ENCODE peak calls at places on chromosomes 2 and 18, in four cellular contexts. One of them, this sample, is unnamed. For H3K4me1, the result is how much of the 10 kb centered on the place peaks cover.

GRCh38 chr18:63578357-63578958 is 8.7 kb upstream of the SERPINB13 start:
- DNase-seq in sigmoid colon: no peak
- DNase-seq in tibial nerve: peak
- DNase-seq in transverse colon: no peak
- DNase-seq in this sample: no peak

GRCh38 chr2:2591542-2591940 is 260.5 kb upstream of the MYT1L start:
- DNase-seq in transverse colon: no peak
- DNase-seq in tibial nerve: no peak
- DNase-seq in sigmoid colon: no peak
- DNase-seq in this sample: no peak

GRCh38 chr2:189014426-189015138 is 40.4 kb downstream of the COL3A1 start:
- DNase-seq in sigmoid colon: no peak
- DNase-seq in tibial nerve: no peak
- DNase-seq in transverse colon: no peak
- DNase-seq in this sample: no peak

GRCh38 chr2:196284901-196285589 is 113.7 kb upstream of the STK17B start:
- DNase-seq in sigmoid colon: no peak
- DNase-seq in tibial nerve: no peak
- DNase-seq in transverse colon: no peak
- DNase-seq in this sample: no peak

GRCh38 chr18:78974115-78974740 is 5.4 kb upstream of the SALL3 start:
- DNase-seq in sigmoid colon: no peak
- DNase-seq in tibial nerve: no peak
- DNase-seq in transverse colon: no peak
- DNase-seq in this sample: no peak

GRCh38 chr2:105888625-105889024 is 143.9 kb downstream of the NCK2 start:
- DNase-seq in transverse colon: no peak
- DNase-seq in sigmoid colon: no peak
- DNase-seq in tibial nerve: no peak
- DNase-seq in this sample: no peak

GRCh38 chr2:230012242-230012884 is 56.4 kb downstream of the SLC16A14 start:
- DNase-seq in tibial nerve: no peak
- DNase-seq in transverse colon: no peak
- DNase-seq in sigmoid colon: no peak
- DNase-seq in this sample: no peak

GRCh38 chr18:77058186-77058847 is 74.3 kb downstream of the MBP start:
- DNase-seq in tibial nerve: peak
- DNase-seq in transverse colon: no peak
- DNase-seq in sigmoid colon: peak
- DNase-seq in this sample: no peak

GRCh38 chr2:241499146-241499965 is 9.0 kb downstream of the STK25 start:
- DNase-seq in tibial nerve: no peak
- DNase-seq in sigmoid colon: no peak
- DNase-seq in transverse colon: no peak
- DNase-seq in this sample: peak

GRCh38 chr2:219128401-219128800 is 32.2 kb downstream of the NHEJ1 start:
- DNase-seq in tibial nerve: no peak
- DNase-seq in sigmoid colon: no peak
- DNase-seq in transverse colon: no peak
- DNase-seq in this sample: no peak

GRCh38 chr2:133570547-133570946 is 2.3 kb upstream of the NCKAP5 start:
- DNase-seq in sigmoid colon: no peak
- DNase-seq in tibial nerve: no peak
- DNase-seq in transverse colon: no peak
- DNase-seq in this sample: no peak

GRCh38 chr2:146527166-146527565 is 1317.7 kb upstream of the ACVR2A start:
- DNase-seq in sigmoid colon: no peak
- DNase-seq in tibial nerve: no peak
- DNase-seq in transverse colon: no peak
- DNase-seq in this sample: no peak

GRCh38 chr18:49976810-49977209 is 163.5 kb upstream of the ACAA2 start:
- DNase-seq in sigmoid colon: no peak
- DNase-seq in tibial nerve: no peak
- DNase-seq in transverse colon: no peak
- DNase-seq in this sample: peak

GRCh38 chr2:136327162-136327852 is 209.4 kb upstream of the CXCR4 start:
- DNase-seq in transverse colon: peak
- DNase-seq in tibial nerve: no peak
- DNase-seq in sigmoid colon: no peak
- DNase-seq in this sample: peak

GRCh38 chr2:31831585-31831984 is 179.2 kb downstream of the MEMO1 start:
- DNase-seq in sigmoid colon: no peak
- DNase-seq in transverse colon: no peak
- DNase-seq in tibial nerve: no peak
- DNase-seq in this sample: no peak

GRCh38 chr2:109529532-109530449 is 84.0 kb downstream of the SEPTIN10 start:
- DNase-seq in transverse colon: no peak
- DNase-seq in sigmoid colon: peak
- DNase-seq in tibial nerve: no peak
- DNase-seq in this sample: no peak

GRCh38 chr2:40256649-40257048 is 195.2 kb downstream of the SLC8A1 start:
- DNase-seq in tibial nerve: no peak
- DNase-seq in sigmoid colon: no peak
- DNase-seq in transverse colon: no peak
- DNase-seq in this sample: no peak

GRCh38 chr2:5914831-5915611 is 222.8 kb downstream of the SOX11 start:
- DNase-seq in tibial nerve: no peak
- DNase-seq in transverse colon: no peak
- DNase-seq in sigmoid colon: no peak
- DNase-seq in this sample: no peak

GRCh38 chr2:135230150-135230549 is 178.1 kb downstream of the RAB3GAP1 start:
- DNase-seq in sigmoid colon: no peak
- DNase-seq in transverse colon: no peak
- DNase-seq in tibial nerve: no peak
- DNase-seq in this sample: no peak

GRCh38 chr2:58870704-58871103 is 629.6 kb upstream of the FANCL start:
- DNase-seq in tibial nerve: no peak
- DNase-seq in transverse colon: no peak
- DNase-seq in sigmoid colon: no peak
- DNase-seq in this sample: no peak

GRCh38 chr2:43183743-43184142 is 42.7 kb downstream of the ZFP36L2 start:
- DNase-seq in tibial nerve: no peak
- DNase-seq in sigmoid colon: no peak
- DNase-seq in transverse colon: no peak
- DNase-seq in this sample: no peak

GRCh38 chr18:499351-500229 is 911 bp downstream of the COLEC12 start:
- DNase-seq in sigmoid colon: peak
- DNase-seq in transverse colon: no peak
- DNase-seq in tibial nerve: no peak
- DNase-seq in this sample: peak

GRCh38 chr18:1104265-1104792 is 199.7 kb downstream of the ADCYAP1 start:
- DNase-seq in sigmoid colon: no peak
- DNase-seq in tibial nerve: no peak
- DNase-seq in transverse colon: no peak
- DNase-seq in this sample: no peak

GRCh38 chr2:191866675-191867506 is 20.0 kb upstream of the CAVIN2 start:
- DNase-seq in sigmoid colon: peak
- DNase-seq in tibial nerve: peak
- DNase-seq in transverse colon: no peak
- DNase-seq in this sample: no peak
- TF ChIP-seq EP300 in sigmoid colon: peak
- TF ChIP-seq EP300 in tibial nerve: peak
- TF ChIP-seq EP300 in transverse colon: no peak
- TF ChIP-seq EP300 in this sample: no peak

GRCh38 chr2:45236268-45236667 is 227.0 kb upstream of the SIX2 start:
- DNase-seq in sigmoid colon: no peak
- DNase-seq in tibial nerve: no peak
- DNase-seq in transverse colon: no peak
- DNase-seq in this sample: no peak

GRCh38 chr2:45237850-45238542 is 228.7 kb upstream of the SIX2 start:
- DNase-seq in sigmoid colon: no peak
- DNase-seq in transverse colon: no peak
- DNase-seq in tibial nerve: peak
- DNase-seq in this sample: no peak

GRCh38 chr2:45233301-45233700 is 224.0 kb upstream of the SIX2 start:
- DNase-seq in sigmoid colon: no peak
- DNase-seq in transverse colon: no peak
- DNase-seq in tibial nerve: no peak
- DNase-seq in this sample: no peak

GRCh38 chr2:45241061-45241561 is 231.9 kb upstream of the SIX2 start:
- DNase-seq in sigmoid colon: no peak
- DNase-seq in transverse colon: no peak
- DNase-seq in tibial nerve: no peak
- DNase-seq in this sample: no peak

GRCh38 chr2:45237128-45237527 is 227.9 kb upstream of the SIX2 start:
- DNase-seq in sigmoid colon: no peak
- DNase-seq in transverse colon: no peak
- DNase-seq in tibial nerve: no peak
- DNase-seq in this sample: no peak
- H3K4me1 ChIP-seq in sigmoid colon: under half
- H3K4me1 ChIP-seq in transverse colon: under half
- H3K4me1 ChIP-seq in tibial nerve: under half
- H3K4me1 ChIP-seq in this sample: under half

GRCh38 chr18:3538954-3539617 is 89.1 kb downstream of the TGIF1 start:
- DNase-seq in transverse colon: no peak
- DNase-seq in sigmoid colon: no peak
- DNase-seq in tibial nerve: no peak
- DNase-seq in this sample: no peak
- TF ChIP-seq EP300 in transverse colon: no peak
- TF ChIP-seq EP300 in sigmoid colon: no peak
- TF ChIP-seq EP300 in tibial nerve: no peak
- TF ChIP-seq EP300 in this sample: no peak

DNA sequence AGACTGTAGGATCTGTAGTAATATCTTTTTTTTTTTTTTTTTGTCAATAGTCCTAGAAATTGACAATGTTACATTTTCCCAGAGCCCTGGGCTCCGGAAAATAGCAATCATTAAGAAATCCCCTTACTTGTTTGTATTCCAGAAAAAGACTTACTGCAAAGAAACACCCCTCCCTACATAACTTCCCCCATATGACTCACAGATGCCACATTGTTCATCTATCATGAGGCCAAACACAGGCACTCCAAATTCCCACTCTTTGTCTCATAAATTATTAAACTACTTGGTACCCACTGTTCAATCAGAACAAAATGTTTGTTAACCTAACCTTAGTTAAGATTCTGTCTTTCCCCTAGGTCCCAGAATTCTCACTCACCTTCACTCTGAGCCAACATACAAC is 53.5 kb downstream of the TEX51 start:
- DNase-seq in transverse colon: no peak
- DNase-seq in tibial nerve: no peak
- DNase-seq in sigmoid colon: no peak
- DNase-seq in this sample: no peak
- H3K4me1 ChIP-seq in transverse colon: under half
- H3K4me1 ChIP-seq in tibial nerve: under half
- H3K4me1 ChIP-seq in sigmoid colon: under half
- H3K4me1 ChIP-seq in this sample: under half

DNA sequence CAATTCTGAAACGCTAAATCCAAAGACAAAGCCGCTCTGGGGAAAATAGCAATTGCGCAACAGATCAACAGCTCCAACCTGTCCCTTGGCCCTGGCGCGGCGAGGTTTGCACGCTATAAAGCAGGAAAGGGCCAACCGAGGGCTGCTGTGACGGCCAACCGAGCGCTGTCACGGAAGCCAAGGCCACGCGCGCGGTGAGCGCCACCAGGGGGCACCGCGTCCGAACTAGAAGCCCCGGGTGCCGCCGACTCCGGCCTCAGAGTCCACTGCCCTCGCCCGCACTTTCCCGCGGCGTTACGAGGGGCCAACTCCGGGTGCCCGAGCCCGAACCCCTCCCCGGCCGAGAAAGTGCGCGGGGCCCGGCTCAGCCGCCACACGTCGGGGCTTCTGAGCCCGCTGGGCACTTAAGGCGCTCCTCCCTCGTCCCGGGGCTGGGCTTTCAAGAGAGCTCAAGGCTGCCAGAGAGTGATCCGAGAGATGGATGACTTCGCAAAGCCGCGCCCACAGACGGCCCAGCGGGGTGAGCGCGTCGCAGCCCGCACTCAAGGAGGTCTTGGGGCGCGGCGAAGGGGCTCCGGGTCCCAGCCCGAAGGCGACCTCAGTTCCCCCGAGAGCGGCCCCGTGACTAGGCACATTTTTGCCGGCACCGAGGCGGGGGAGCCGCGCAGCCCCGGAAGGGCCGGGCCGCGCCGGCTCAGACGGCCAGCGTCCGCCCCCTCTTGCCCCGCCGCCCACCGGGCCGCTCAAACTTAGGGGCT is 897 bp downstream of the NFE2L2 start:
- DNase-seq in tibial nerve: peak
- DNase-seq in transverse colon: peak
- DNase-seq in sigmoid colon: peak
- DNase-seq in this sample: peak
- TF ChIP-seq EP300 in tibial nerve: peak
- TF ChIP-seq EP300 in transverse colon: peak
- TF ChIP-seq EP300 in sigmoid colon: peak
- TF ChIP-seq EP300 in this sample: peak

GRCh38 chr2:10120158-10120937 is 2.2 kb upstream of the RRM2 start:
- DNase-seq in sigmoid colon: peak
- DNase-seq in tibial nerve: peak
- DNase-seq in transverse colon: peak
- DNase-seq in this sample: peak
- H3K4me1 ChIP-seq in sigmoid colon: under half
- H3K4me1 ChIP-seq in tibial nerve: under half
- H3K4me1 ChIP-seq in transverse colon: under half
- H3K4me1 ChIP-seq in this sample: under half

GRCh38 chr2:121755237-121756111 is at the start of gene TSN:
- DNase-seq in tibial nerve: peak
- DNase-seq in sigmoid colon: peak
- DNase-seq in transverse colon: peak
- DNase-seq in this sample: peak
- TF ChIP-seq EP300 in tibial nerve: peak
- TF ChIP-seq EP300 in sigmoid colon: no peak
- TF ChIP-seq EP300 in transverse colon: no peak
- TF ChIP-seq EP300 in this sample: no peak

DNA sequence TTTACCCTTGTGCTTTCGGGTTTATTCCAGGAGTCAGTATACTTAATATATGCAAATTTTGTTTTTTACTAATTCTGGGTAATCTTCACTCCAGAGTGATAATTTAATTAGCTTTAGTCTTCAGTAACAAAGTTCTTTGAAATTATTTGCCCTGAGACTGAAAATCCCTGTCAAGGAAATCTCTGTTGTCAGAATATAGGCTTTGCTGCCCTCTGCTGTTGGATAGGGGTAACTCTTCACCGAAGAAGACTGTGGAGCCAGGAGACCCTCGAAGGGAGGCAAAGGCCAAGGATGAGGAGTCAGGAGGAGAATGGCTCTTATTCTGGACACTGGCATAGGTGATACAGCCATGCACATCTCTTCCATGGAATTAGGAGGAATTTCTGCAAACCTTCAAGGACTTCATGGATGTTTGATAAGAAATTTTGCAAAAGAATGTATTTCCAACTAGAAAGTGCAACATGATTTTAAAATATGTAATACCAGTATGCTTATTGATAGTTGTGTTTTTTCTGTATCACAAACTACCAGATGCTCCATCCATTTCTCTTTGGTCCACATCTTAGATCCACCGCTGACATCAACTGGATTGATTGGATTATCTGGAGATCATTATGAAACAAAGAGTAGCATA is 182.3 kb downstream of the RDH14 start:
- DNase-seq in sigmoid colon: no peak
- DNase-seq in tibial nerve: peak
- DNase-seq in transverse colon: no peak
- DNase-seq in this sample: no peak
- H3K4me1 ChIP-seq in sigmoid colon: under half
- H3K4me1 ChIP-seq in tibial nerve: under half
- H3K4me1 ChIP-seq in transverse colon: under half
- H3K4me1 ChIP-seq in this sample: under half